ENCODE peak calls at places on chromosomes 16 and 17, in four cellular contexts. U is omental fat pad, Y is activated gamma-delta T cell treated with Interleukin-2 at 50 U/mL for 16 hours, F is endothelial cell. N is an unnamed sample.
A peak's percentile ranks its signal among the peaks of the same experiment; 100 is the strongest.

GRCh38 chr17:17020821-17021193 is 21.4 kb upstream of the MPRIP start:
- DNase-seq in U (no peak), Y (no peak), F (no peak), N (no peak)

GRCh38 chr16:53545433-53545832 is 42.4 kb upstream of the AKTIP start:
- DNase-seq in U (no peak), Y (peak; percentile 47), F (peak; percentile 26), N (no peak)

GRCh38 chr17:64213995-64214507 is 49.0 kb downstream of the TEX2 start:
- DNase-seq in U (no peak), Y (no peak), F (no peak), N (no peak)

GRCh38 chr17:12296120-12296727 is 275.5 kb downstream of the MAP2K4 start:
- DNase-seq in U (no peak), Y (no peak), F (peak; percentile 8), N (no peak)

GRCh38 chr17:2283302-2283701 is 20.3 kb downstream of the SMG6 start:
- DNase-seq in U (no peak), Y (no peak), F (no peak), N (no peak)

GRCh38 chr17:51231999-51232398 is 27.9 kb downstream of the MBTD1 start:
- DNase-seq in U (no peak), Y (no peak), F (no peak), N (no peak)

GRCh38 chr16:7236824-7237410 is 95.7 kb upstream of the RBFOX1 start:
- DNase-seq in U (no peak), Y (no peak), F (no peak), N (no peak)

GRCh38 chr16:13997933-13998332 is 73.2 kb upstream of the MRTFB start:
- DNase-seq in U (no peak), Y (no peak), F (no peak), N (no peak)

GRCh38 chr16:3654249-3654991 is at the start of gene DNASE1:
- DNase-seq in U (no peak), Y (peak; percentile 56), F (peak; percentile 75), N (no peak)

GRCh38 chr17:63429766-63430165 is 16.3 kb downstream of the CYB561 start:
- DNase-seq in U (no peak), Y (no peak), F (no peak), N (no peak)

GRCh38 chr17:41629316-41629715 is 4.9 kb upstream of the KRT17 start:
- DNase-seq in U (no peak), Y (no peak), F (no peak), N (no peak)

GRCh38 chr16:12366313-12366712 is 389.8 kb downstream of the SNX29 start:
- DNase-seq in U (no peak), Y (no peak), F (no peak), N (no peak)

GRCh38 chr16:85829751-85830445 is 30.4 kb downstream of the COX4I1 start:
- DNase-seq in U (no peak), Y (no peak), F (no peak), N (no peak)

GRCh38 chr17:49226771-49227435 is 3.7 kb downstream of the PHOSPHO1 start:
- DNase-seq in U (no peak), Y (no peak), F (no peak), N (no peak)

GRCh38 chr16:88905563-88905962 is 39.1 kb upstream of the PABPN1L start:
- DNase-seq in U (no peak), Y (no peak), F (peak; percentile 41), N (no peak)

GRCh38 chr16:24900230-24900629 is 54.5 kb downstream of the SLC5A11 start:
- DNase-seq in U (no peak), Y (no peak), F (no peak), N (no peak)

GRCh38 chr16:87818533-87819161 is 50.7 kb downstream of the SLC7A5 start:
- DNase-seq in U (no peak), Y (no peak), F (no peak), N (no peak)

GRCh38 chr16:62077998-62078397 is 41.8 kb upstream of the CDH8 start:
- DNase-seq in U (no peak), Y (no peak), F (peak; percentile 54), N (no peak)

GRCh38 chr16:26118575-26118974 is 426.8 kb downstream of the HS3ST4 start:
- DNase-seq in U (no peak), Y (no peak), F (no peak), N (no peak)

GRCh38 chr17:2214887-2215615 is 88.5 kb downstream of the SMG6 start:
- DNase-seq in U (no peak), Y (no peak), F (no peak), N (no peak)

GRCh38 chr16:10693889-10694288 is 841 bp downstream of the TEKT5 start:
- DNase-seq in U (no peak), Y (no peak), F (no peak), N (no peak)

GRCh38 chr17:4777969-4778760 is 6.5 kb downstream of the TM4SF5 start:
- DNase-seq in U (no peak), Y (no peak), F (no peak), N (no peak)

GRCh38 chr17:11618861-11619566 is 20.7 kb downstream of the DNAH9 start:
- DNase-seq in U (no peak), Y (no peak), F (no peak), N (peak; percentile 80)

GRCh38 chr16:67257486-67258159 is 8.8 kb downstream of the SLC9A5 start:
- DNase-seq in U (no peak), Y (no peak), F (no peak), N (no peak)

N was measured in lower leg skin.